ENCODE peak calls at places on chromosomes 12 and 14, in seven cellular contexts. O is NB4, K is NT2/D1, V is suprapubic skin, Z is HCT116, B is GM12878, Y is epithelial cell of esophagus. Q is an unnamed sample.
A peak's percentile ranks its signal among the peaks of the same experiment; 100 is the strongest.

GRCh38 chr14:79856357-79856756 is 354.9 kb downstream of the DIO2 start:
- DNase-seq in O (no peak), K (no peak), V (no peak), Z (no peak), B (no peak), Y (no peak), Q (no peak)

GRCh38 chr12:108630481-108631207 is 3.0 kb downstream of the SELPLG start:
- DNase-seq in O (peak; percentile 92), K (no peak), V (no peak), Z (no peak), B (no peak), Y (peak; percentile 93), Q (no peak)

GRCh38 chr14:103499709-103500108 is 22.9 kb downstream of the CKB start:
- DNase-seq in O (no peak), K (no peak), V (peak; percentile 25), Z (no peak), B (no peak), Y (no peak), Q (no peak)

GRCh38 chr12:3273409-3273853 is 196.3 kb downstream of the TSPAN9 start:
- DNase-seq in O (no peak), K (no peak), V (no peak), Z (peak; percentile 7), B (no peak), Y (peak; percentile 34), Q (no peak)

GRCh38 chr14:69615471-69616407 is 4.3 kb downstream of the SUSD6 start:
- DNase-seq in O (peak; percentile 66), K (no peak), V (no peak), Z (no peak), B (peak; percentile 97), Y (peak; percentile 23), Q (peak; percentile 48)

GRCh38 chr14:69687963-69688649 is 76.7 kb downstream of the SUSD6 start:
- DNase-seq in O (no peak), K (no peak), V (no peak), Z (no peak), B (no peak), Y (no peak), Q (no peak)

GRCh38 chr14:94390372-94391086 is 2.1 kb upstream of the SERPINA1 start:
- DNase-seq in O (peak; percentile 60), K (no peak), V (no peak), Z (no peak), B (no peak), Y (peak; percentile 27), Q (no peak)

GRCh38 chr12:22538336-22538735 is 6.0 kb downstream of the C2CD5 start:
- DNase-seq in O (no peak), K (no peak), V (no peak), Z (no peak), B (no peak), Y (no peak), Q (no peak)

GRCh38 chr14:106039400-106039799 is 513.0 kb downstream of the TMEM121 start:
- DNase-seq in O (peak; percentile 56), K (no peak), V (no peak), Z (peak; percentile 7), B (no peak), Y (no peak), Q (no peak)

DNA sequence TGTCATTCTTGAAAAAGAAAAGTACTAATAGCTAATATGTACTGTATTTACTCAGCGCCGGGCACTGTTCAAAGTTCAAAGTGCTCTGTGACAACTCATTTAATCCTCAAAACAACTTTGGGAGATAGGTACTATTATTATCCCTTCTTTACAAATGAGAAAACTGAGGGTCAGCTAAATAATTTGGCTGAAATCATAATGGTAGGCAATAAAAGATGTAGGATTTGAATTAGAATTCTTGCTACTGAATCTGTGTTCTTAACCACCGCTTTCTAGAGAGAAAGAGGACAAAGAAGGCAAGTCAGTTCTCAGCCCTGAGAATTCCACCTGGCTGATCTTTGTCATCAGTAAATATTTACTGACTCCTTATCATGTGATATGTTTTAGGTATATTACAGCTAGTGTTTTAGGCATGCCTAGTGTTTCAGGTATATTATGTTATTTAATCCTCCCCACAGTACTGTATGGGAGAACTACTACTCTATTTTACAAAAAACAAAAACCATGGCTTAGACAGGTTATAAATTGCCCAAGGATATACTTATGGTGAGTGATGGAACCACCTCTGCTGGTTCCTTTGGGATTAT is 205.7 kb upstream of the GZMB start:
- DNase-seq in O (no peak), K (no peak), V (no peak), Z (no peak), B (no peak), Y (no peak), Q (no peak)
- H3K4me3 ChIP-seq in O (no peak overlapping the region), K (no peak overlapping the region), V (no peak overlapping the region), Z (no peak overlapping the region), B (no peak overlapping the region), Y (no peak overlapping the region), Q (no peak overlapping the region)

DNA sequence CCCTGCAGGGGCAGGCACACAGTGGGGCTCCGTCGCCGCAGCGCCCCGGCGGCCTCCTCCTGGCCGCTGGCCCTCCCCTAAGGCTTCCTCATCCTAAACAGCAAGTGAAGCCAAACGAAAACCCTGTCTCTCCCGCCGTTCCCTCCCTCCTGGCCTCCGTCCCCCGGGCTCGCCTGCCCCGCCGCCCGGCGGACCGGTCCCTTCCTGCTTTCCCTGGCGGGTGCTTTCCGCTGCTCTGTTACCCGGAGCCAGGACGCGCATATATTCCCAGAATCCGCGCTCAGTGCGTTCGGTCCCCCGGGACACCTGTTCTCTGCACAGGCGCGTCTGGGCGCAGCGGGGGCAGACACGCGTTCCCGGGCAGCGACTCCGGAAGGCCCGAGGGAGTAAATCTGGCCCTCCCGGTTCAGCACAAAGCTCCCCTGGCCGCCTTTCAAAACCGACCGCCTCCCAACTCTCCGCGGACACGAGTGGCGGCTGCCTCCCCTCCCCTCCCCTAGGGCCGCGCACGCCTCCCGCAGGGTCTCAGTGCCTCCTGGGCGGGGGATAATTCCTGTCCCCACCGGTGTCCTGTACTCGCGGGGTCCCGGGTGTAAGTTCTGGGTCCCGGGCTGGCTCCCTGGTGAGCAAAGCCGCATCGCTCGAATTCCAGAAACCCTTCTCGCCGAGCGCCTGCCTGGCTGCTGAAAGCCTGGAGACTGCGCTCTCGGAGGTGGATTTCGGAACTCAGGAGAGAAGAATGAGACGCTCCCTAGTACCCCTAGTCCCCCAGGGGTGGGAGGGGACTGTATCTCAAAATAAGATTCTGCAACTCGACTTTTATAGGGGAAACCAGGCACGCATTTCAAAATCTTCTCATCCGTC is 21.4 kb upstream of the CEP170B start:
- DNase-seq in O (no peak), K (no peak), V (peak; percentile 62), Z (no peak), B (no peak), Y (no peak), Q (no peak)
- H3K4me3 ChIP-seq in O (no peak overlapping the region), K (peak overlapping the region; percentile 29), V (peak overlapping the region; percentile 51), Z (no peak overlapping the region), B (no peak overlapping the region), Y (no peak overlapping the region), Q (no peak overlapping the region)

DNA sequence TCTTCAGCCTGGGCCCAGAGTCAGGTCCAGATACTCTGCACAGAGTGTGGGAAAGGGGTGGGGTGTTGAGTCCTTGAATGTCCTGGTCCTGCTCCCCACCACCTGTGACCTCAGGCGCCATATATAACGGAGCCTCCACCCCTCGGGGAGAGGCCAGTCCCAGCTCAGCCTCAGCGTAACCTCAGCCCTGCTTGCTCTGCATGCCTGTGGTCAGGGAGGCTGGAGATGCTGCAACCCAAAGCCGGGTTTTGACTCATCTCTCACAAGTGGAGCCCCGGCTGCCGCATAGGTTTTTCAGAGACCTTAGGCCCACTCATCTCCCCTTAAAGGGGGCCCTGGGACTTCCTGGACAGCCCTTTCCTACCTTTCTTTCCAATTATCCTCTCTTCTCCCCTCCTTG is 1.3 kb downstream of the ITGB7 start:
- DNase-seq in O (peak; percentile 89), K (no peak), V (peak; percentile 58), Z (no peak), B (peak; percentile 87), Y (peak; percentile 70), Q (peak; percentile 75)
- H3K4me3 ChIP-seq in O (no peak overlapping the region), K (no peak overlapping the region), V (no peak overlapping the region), Z (no peak overlapping the region), B (peak overlapping the region; percentile 90), Y (no peak overlapping the region), Q (no peak overlapping the region)

GRCh38 chr14:24116111-24116809 is 1.5 kb upstream of the NRL start:
- DNase-seq in O (no peak), K (no peak), V (no peak), Z (no peak), B (no peak), Y (no peak), Q (no peak)

GRCh38 chr14:24113379-24113800 is 1.2 kb upstream of the DCAF11 start:
- DNase-seq in O (no peak), K (no peak), V (no peak), Z (no peak), B (no peak), Y (no peak), Q (no peak)

GRCh38 chr14:24113801-24114535 is 609 bp upstream of the DCAF11 start:
- DNase-seq in O (peak; percentile 98), K (peak; percentile 62), V (peak; percentile 94), Z (peak; percentile 94), B (peak; percentile 79), Y (peak; percentile 88), Q (peak; percentile 63)

GRCh38 chr14:24115451-24116110 is 832 bp upstream of the NRL start:
- DNase-seq in O (no peak), K (no peak), V (no peak), Z (no peak), B (no peak), Y (no peak), Q (no peak)

DNA sequence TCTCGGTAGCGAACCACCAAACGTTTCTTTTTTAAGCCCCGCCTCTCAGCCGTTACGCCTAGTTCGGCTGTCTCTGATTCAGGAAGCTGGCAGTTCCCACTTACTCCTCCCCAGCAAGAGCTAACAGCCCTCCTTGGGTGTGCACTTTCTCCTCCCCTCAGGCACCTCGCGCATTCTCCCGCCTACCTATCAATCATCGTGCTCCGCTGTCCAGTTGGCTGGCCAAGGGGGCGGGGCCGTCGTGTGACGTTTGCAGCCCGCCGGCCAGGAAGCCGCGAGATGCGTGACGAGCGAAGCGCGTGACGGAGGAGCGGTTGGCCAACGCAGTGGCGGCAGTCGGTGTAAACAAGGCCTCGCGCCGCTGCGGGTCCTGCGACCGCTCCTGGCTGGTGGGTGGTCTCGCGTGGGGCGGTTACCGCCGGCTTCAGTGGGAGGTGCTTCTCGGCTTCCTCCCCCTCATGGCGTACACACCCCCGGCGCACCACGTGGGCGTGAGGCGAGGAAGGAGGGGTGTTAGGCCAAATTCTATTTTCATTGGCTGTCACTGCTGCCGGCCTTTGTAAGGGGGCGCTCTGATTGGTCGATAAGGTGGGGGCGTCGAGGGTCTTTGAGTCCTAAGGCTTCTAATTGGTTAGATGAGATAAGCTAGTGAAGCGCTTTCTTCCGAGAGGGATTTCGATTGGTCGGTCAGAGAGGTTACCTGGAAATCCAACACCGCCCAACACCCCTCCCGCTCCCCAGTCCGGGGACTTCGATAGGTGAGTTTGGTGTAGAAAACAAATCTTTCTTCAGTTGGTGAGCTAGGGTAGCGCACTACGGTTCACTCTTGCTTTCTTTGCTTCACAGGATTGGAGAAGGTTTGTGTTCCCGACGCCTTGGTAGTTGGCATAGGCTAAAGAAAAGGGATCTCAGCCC is at the start of the genes DCAF11 and NRL:
- DNase-seq in O (peak; percentile 99), K (peak; percentile 96), V (peak; percentile 99), Z (peak; percentile 100), B (peak; percentile 99), Y (peak; percentile 100), Q (peak; percentile 99)
- H3K4me3 ChIP-seq in O (peak within 1 kb of the TSS; percentile 96), K (peak within 1 kb of the TSS; percentile 89), V (peak within 1 kb of the TSS; percentile 70), Z (peak within 1 kb of the TSS; percentile 92), B (peak within 1 kb of the TSS; percentile 96), Y (peak within 1 kb of the TSS; percentile 92), Q (peak within 1 kb of the TSS; percentile 82)

GRCh38 chr12:65918057-65918456 is 93.8 kb downstream of the HMGA2 start:
- DNase-seq in O (peak; percentile 20), K (no peak), V (no peak), Z (no peak), B (no peak), Y (no peak), Q (no peak)
- H3K4me3 ChIP-seq in O (no peak overlapping the region), K (no peak overlapping the region), V (no peak overlapping the region), Z (no peak overlapping the region), B (peak overlapping the region; percentile 15), Y (no peak overlapping the region), Q (no peak overlapping the region)

GRCh38 chr12:104423273-104423672 is 33.5 kb upstream of the CHST11 start:
- DNase-seq in O (no peak), K (no peak), V (no peak), Z (peak; percentile 81), B (no peak), Y (peak; percentile 46), Q (no peak)
- H3K4me3 ChIP-seq in O (no peak overlapping the region), K (no peak overlapping the region), V (no peak overlapping the region), Z (no peak overlapping the region), B (no peak overlapping the region), Y (no peak overlapping the region), Q (no peak overlapping the region)